ENCODE peak calls at places on chromosomes 2 and 18, in six cellular contexts. One of them, this sample, is unnamed.
A peak's percentile ranks its signal among the peaks of the same experiment; 100 is the strongest.

GRCh38 chr18:41761329-41762028 is 193.6 kb upstream of the PIK3C3 start:
- DNase-seq in brain microvascular endothelial cell: peak; percentile 72
- DNase-seq in lower lobe of right lung: no peak
- DNase-seq in Calu3: no peak
- DNase-seq in astrocyte of the cerebellum: peak; percentile 59
- DNase-seq in endothelial cell of umbilical vein: no peak
- DNase-seq in this sample: no peak

GRCh38 chr18:28003451-28003850 is 173.5 kb downstream of the CDH2 start:
- DNase-seq in brain microvascular endothelial cell: peak; percentile 71
- DNase-seq in lower lobe of right lung: no peak
- DNase-seq in Calu3: no peak
- DNase-seq in astrocyte of the cerebellum: no peak
- DNase-seq in endothelial cell of umbilical vein: peak; percentile 83
- DNase-seq in this sample: no peak

GRCh38 chr2:21217421-21217820 is 93.7 kb downstream of the TDRD15 start:
- DNase-seq in brain microvascular endothelial cell: no peak
- DNase-seq in lower lobe of right lung: no peak
- DNase-seq in Calu3: no peak
- DNase-seq in astrocyte of the cerebellum: no peak
- DNase-seq in endothelial cell of umbilical vein: no peak
- DNase-seq in this sample: no peak

GRCh38 chr18:62101236-62101635 is 85.6 kb downstream of the PIGN start:
- DNase-seq in brain microvascular endothelial cell: no peak
- DNase-seq in lower lobe of right lung: no peak
- DNase-seq in Calu3: no peak
- DNase-seq in astrocyte of the cerebellum: no peak
- DNase-seq in endothelial cell of umbilical vein: no peak
- DNase-seq in this sample: no peak

GRCh38 chr2:146821836-146822316 is 1023.0 kb upstream of the ACVR2A start:
- DNase-seq in brain microvascular endothelial cell: peak; percentile 71
- DNase-seq in lower lobe of right lung: no peak
- DNase-seq in Calu3: no peak
- DNase-seq in astrocyte of the cerebellum: peak; percentile 61
- DNase-seq in endothelial cell of umbilical vein: peak; percentile 85
- DNase-seq in this sample: no peak

GRCh38 chr2:156333951-156334495 is 1.5 kb upstream of the NR4A2 start:
- DNase-seq in brain microvascular endothelial cell: peak; percentile 52
- DNase-seq in lower lobe of right lung: peak; percentile 77
- DNase-seq in Calu3: peak; percentile 69
- DNase-seq in astrocyte of the cerebellum: no peak
- DNase-seq in endothelial cell of umbilical vein: peak; percentile 75
- DNase-seq in this sample: peak; percentile 43

GRCh38 chr2:200276472-200276871 is 30.0 kb upstream of the SPATS2L start:
- DNase-seq in brain microvascular endothelial cell: no peak
- DNase-seq in lower lobe of right lung: no peak
- DNase-seq in Calu3: no peak
- DNase-seq in astrocyte of the cerebellum: no peak
- DNase-seq in endothelial cell of umbilical vein: no peak
- DNase-seq in this sample: no peak

GRCh38 chr2:231800493-231801091 is 14.3 kb downstream of the COPS7B start:
- DNase-seq in brain microvascular endothelial cell: peak; percentile 40
- DNase-seq in lower lobe of right lung: no peak
- DNase-seq in Calu3: peak; percentile 58
- DNase-seq in astrocyte of the cerebellum: no peak
- DNase-seq in endothelial cell of umbilical vein: peak; percentile 51
- DNase-seq in this sample: no peak

GRCh38 chr18:45876131-45876530 is 50.7 kb downstream of the SIGLEC15 start:
- DNase-seq in brain microvascular endothelial cell: no peak
- DNase-seq in lower lobe of right lung: no peak
- DNase-seq in Calu3: no peak
- DNase-seq in astrocyte of the cerebellum: no peak
- DNase-seq in endothelial cell of umbilical vein: no peak
- DNase-seq in this sample: no peak

GRCh38 chr2:216721141-216721540 is 25.8 kb upstream of the IGFBP5 start:
- DNase-seq in brain microvascular endothelial cell: no peak
- DNase-seq in lower lobe of right lung: no peak
- DNase-seq in Calu3: no peak
- DNase-seq in astrocyte of the cerebellum: no peak
- DNase-seq in endothelial cell of umbilical vein: no peak
- DNase-seq in this sample: no peak
- TF ChIP-seq CTCF in brain microvascular endothelial cell: no peak
- TF ChIP-seq CTCF in lower lobe of right lung: no peak
- TF ChIP-seq CTCF in Calu3: no peak
- TF ChIP-seq CTCF in astrocyte of the cerebellum: no peak
- TF ChIP-seq CTCF in endothelial cell of umbilical vein: no peak
- TF ChIP-seq CTCF in this sample: no peak

DNA sequence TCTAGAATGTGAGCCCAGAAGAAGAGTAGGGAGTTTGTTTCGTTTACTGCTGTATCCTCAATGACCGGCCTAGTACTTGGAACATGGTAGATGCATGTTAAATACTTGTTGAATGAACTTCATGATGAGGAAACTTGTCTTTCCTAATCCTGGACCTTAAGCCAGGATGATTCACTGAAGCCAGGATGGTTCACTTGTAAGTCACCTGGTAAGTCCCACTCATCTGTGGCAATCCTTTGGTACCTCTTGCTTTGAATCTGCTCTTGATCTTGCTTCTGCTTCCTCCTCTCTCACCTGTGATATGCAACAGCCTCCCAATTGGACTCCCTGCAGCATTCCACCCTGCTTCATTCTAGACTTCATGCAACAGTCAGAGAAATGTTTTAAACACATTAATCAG is 43.6 kb downstream of the QPCT start:
- DNase-seq in brain microvascular endothelial cell: peak; percentile 33
- DNase-seq in lower lobe of right lung: no peak
- DNase-seq in Calu3: no peak
- DNase-seq in astrocyte of the cerebellum: no peak
- DNase-seq in endothelial cell of umbilical vein: no peak
- DNase-seq in this sample: no peak
- TF ChIP-seq CTCF in brain microvascular endothelial cell: no peak
- TF ChIP-seq CTCF in lower lobe of right lung: no peak
- TF ChIP-seq CTCF in Calu3: no peak
- TF ChIP-seq CTCF in astrocyte of the cerebellum: no peak
- TF ChIP-seq CTCF in endothelial cell of umbilical vein: no peak
- TF ChIP-seq CTCF in this sample: no peak

GRCh38 chr18:12765586-12765985 is 62.7 kb downstream of the PSMG2 start:
- DNase-seq in brain microvascular endothelial cell: no peak
- DNase-seq in lower lobe of right lung: no peak
- DNase-seq in Calu3: no peak
- DNase-seq in astrocyte of the cerebellum: no peak
- DNase-seq in endothelial cell of umbilical vein: no peak
- DNase-seq in this sample: no peak

GRCh38 chr18:12768622-12769021 is 65.8 kb downstream of the PSMG2 start:
- DNase-seq in brain microvascular endothelial cell: peak; percentile 61
- DNase-seq in lower lobe of right lung: no peak
- DNase-seq in Calu3: no peak
- DNase-seq in astrocyte of the cerebellum: no peak
- DNase-seq in endothelial cell of umbilical vein: no peak
- DNase-seq in this sample: no peak

GRCh38 chr18:12767580-12768155 is 64.8 kb downstream of the PSMG2 start:
- DNase-seq in brain microvascular endothelial cell: no peak
- DNase-seq in lower lobe of right lung: no peak
- DNase-seq in Calu3: no peak
- DNase-seq in astrocyte of the cerebellum: no peak
- DNase-seq in endothelial cell of umbilical vein: no peak
- DNase-seq in this sample: no peak

GRCh38 chr18:12765127-12765526 is 62.3 kb downstream of the PSMG2 start:
- DNase-seq in brain microvascular endothelial cell: no peak
- DNase-seq in lower lobe of right lung: no peak
- DNase-seq in Calu3: no peak
- DNase-seq in astrocyte of the cerebellum: no peak
- DNase-seq in endothelial cell of umbilical vein: no peak
- DNase-seq in this sample: no peak

GRCh38 chr18:12766986-12767433 is 64.2 kb downstream of the PSMG2 start:
- DNase-seq in brain microvascular endothelial cell: no peak
- DNase-seq in lower lobe of right lung: no peak
- DNase-seq in Calu3: no peak
- DNase-seq in astrocyte of the cerebellum: no peak
- DNase-seq in endothelial cell of umbilical vein: no peak
- DNase-seq in this sample: no peak
- TF ChIP-seq CTCF in brain microvascular endothelial cell: peak; percentile 28
- TF ChIP-seq CTCF in lower lobe of right lung: no peak
- TF ChIP-seq CTCF in Calu3: peak; percentile 18
- TF ChIP-seq CTCF in astrocyte of the cerebellum: no peak
- TF ChIP-seq CTCF in endothelial cell of umbilical vein: no peak
- TF ChIP-seq CTCF in this sample: no peak

GRCh38 chr18:37210781-37211180 is 354.8 kb downstream of the CELF4 start:
- DNase-seq in brain microvascular endothelial cell: no peak
- DNase-seq in lower lobe of right lung: no peak
- DNase-seq in Calu3: no peak
- DNase-seq in astrocyte of the cerebellum: no peak
- DNase-seq in endothelial cell of umbilical vein: no peak
- DNase-seq in this sample: no peak

DNA sequence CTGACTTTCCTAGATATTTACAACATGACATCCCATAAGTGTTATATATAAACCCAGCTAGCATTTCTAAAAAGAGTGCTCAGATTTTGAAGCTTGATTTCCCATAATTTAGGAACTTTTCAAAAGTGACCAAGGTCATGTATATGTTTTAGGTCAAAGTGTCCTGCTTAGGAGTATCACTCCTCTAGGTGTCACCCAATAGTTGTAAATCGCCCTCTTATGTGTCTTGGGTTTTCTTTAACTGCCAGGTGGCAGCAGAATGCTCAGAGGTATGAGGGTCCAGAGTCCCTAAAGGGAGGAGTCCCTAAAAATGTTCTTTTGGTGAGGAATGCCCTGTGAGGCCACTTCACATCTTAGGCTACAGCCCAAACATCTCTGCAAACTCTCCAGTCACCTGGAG is 358.3 kb downstream of the CELF4 start:
- DNase-seq in brain microvascular endothelial cell: no peak
- DNase-seq in lower lobe of right lung: no peak
- DNase-seq in Calu3: no peak
- DNase-seq in astrocyte of the cerebellum: no peak
- DNase-seq in endothelial cell of umbilical vein: no peak
- DNase-seq in this sample: no peak
- TF ChIP-seq CTCF in brain microvascular endothelial cell: no peak
- TF ChIP-seq CTCF in lower lobe of right lung: no peak
- TF ChIP-seq CTCF in Calu3: no peak
- TF ChIP-seq CTCF in astrocyte of the cerebellum: no peak
- TF ChIP-seq CTCF in endothelial cell of umbilical vein: no peak
- TF ChIP-seq CTCF in this sample: no peak

DNA sequence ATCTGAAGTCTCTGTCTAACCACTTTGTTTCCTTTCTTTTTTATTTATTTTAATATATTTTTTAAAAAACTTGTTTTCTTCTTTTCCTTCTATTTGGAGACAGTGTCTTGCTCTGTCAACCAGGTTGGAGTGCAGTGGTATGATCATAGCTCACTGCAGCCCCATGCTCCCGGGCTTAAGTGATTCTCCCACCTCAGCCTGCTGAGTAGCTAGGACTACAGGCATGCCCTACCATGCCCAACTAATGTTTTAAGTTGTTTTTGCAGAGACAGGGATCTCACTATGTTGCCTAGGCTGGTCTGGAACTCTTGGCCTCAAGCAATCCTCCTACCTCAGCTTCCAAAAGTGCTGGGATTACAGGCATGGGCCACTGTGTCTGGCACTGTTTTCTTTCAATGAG is 81.1 kb upstream of the TLK1 start:
- DNase-seq in brain microvascular endothelial cell: no peak
- DNase-seq in lower lobe of right lung: no peak
- DNase-seq in Calu3: no peak
- DNase-seq in astrocyte of the cerebellum: no peak
- DNase-seq in endothelial cell of umbilical vein: no peak
- DNase-seq in this sample: no peak
- TF ChIP-seq CTCF in brain microvascular endothelial cell: no peak
- TF ChIP-seq CTCF in lower lobe of right lung: no peak
- TF ChIP-seq CTCF in Calu3: no peak
- TF ChIP-seq CTCF in astrocyte of the cerebellum: no peak
- TF ChIP-seq CTCF in endothelial cell of umbilical vein: no peak
- TF ChIP-seq CTCF in this sample: no peak

DNA sequence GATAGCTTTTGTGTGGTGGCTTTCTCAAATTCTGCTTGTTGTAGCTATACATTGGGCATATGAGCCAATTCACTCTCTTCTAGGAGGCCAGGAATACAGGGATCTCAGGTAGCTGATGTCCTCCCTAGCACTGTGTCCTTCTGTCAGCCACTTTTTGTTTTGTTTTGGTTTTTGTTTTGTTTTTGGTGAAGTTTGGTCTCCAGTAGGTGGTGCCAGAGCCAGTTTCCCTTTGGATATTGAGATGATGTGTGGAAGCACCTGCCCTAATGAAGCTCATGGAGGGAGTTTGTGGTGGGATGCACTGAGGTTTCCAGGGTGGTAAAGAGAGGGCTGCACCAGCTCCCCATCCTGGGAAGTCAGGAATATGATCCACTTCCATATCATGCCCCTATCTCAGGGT is 100.5 kb upstream of the VWC2L start:
- DNase-seq in brain microvascular endothelial cell: no peak
- DNase-seq in lower lobe of right lung: no peak
- DNase-seq in Calu3: no peak
- DNase-seq in astrocyte of the cerebellum: no peak
- DNase-seq in endothelial cell of umbilical vein: no peak
- DNase-seq in this sample: no peak
- TF ChIP-seq CTCF in brain microvascular endothelial cell: peak; percentile 54
- TF ChIP-seq CTCF in lower lobe of right lung: no peak
- TF ChIP-seq CTCF in Calu3: peak; percentile 13
- TF ChIP-seq CTCF in astrocyte of the cerebellum: no peak
- TF ChIP-seq CTCF in endothelial cell of umbilical vein: no peak
- TF ChIP-seq CTCF in this sample: peak; percentile 49

GRCh38 chr2:19902272-19902730 is 518 bp upstream of the TTC32 start:
- DNase-seq in brain microvascular endothelial cell: no peak
- DNase-seq in lower lobe of right lung: no peak
- DNase-seq in Calu3: no peak
- DNase-seq in astrocyte of the cerebellum: no peak
- DNase-seq in endothelial cell of umbilical vein: no peak
- DNase-seq in this sample: no peak

GRCh38 chr2:19901201-19901457 is 654 bp downstream of the TTC32 start:
- DNase-seq in brain microvascular endothelial cell: no peak
- DNase-seq in lower lobe of right lung: no peak
- DNase-seq in Calu3: no peak
- DNase-seq in astrocyte of the cerebellum: no peak
- DNase-seq in endothelial cell of umbilical vein: no peak
- DNase-seq in this sample: no peak

GRCh38 chr2:19900536-19901200 is 1.1 kb downstream of the TTC32 start:
- DNase-seq in brain microvascular endothelial cell: no peak
- DNase-seq in lower lobe of right lung: no peak
- DNase-seq in Calu3: no peak
- DNase-seq in astrocyte of the cerebellum: no peak
- DNase-seq in endothelial cell of umbilical vein: peak; percentile 64
- DNase-seq in this sample: no peak

GRCh38 chr2:19899853-19900525 is 1.8 kb downstream of the TTC32 start:
- DNase-seq in brain microvascular endothelial cell: no peak
- DNase-seq in lower lobe of right lung: no peak
- DNase-seq in Calu3: no peak
- DNase-seq in astrocyte of the cerebellum: no peak
- DNase-seq in endothelial cell of umbilical vein: peak; percentile 49
- DNase-seq in this sample: no peak

GRCh38 chr2:19901458-19902271 is at the start of gene TTC32:
- DNase-seq in brain microvascular endothelial cell: peak; percentile 94
- DNase-seq in lower lobe of right lung: peak; percentile 94
- DNase-seq in Calu3: peak; percentile 92
- DNase-seq in astrocyte of the cerebellum: peak; percentile 90
- DNase-seq in endothelial cell of umbilical vein: peak; percentile 97
- DNase-seq in this sample: peak; percentile 94
- TF ChIP-seq CTCF in brain microvascular endothelial cell: no peak
- TF ChIP-seq CTCF in lower lobe of right lung: no peak
- TF ChIP-seq CTCF in Calu3: no peak
- TF ChIP-seq CTCF in astrocyte of the cerebellum: peak; percentile 19
- TF ChIP-seq CTCF in endothelial cell of umbilical vein: no peak
- TF ChIP-seq CTCF in this sample: peak; percentile 18